ENCODE peak calls at places on chromosomes 6 and 20, in ten cellular contexts. V, I, X, F, K, C, H, P, A and D are unnamed samples.

GRCh38 chr6:159871241-159871640 is 19.5 kb upstream of the MAS1 start:
- DNase-seq in V (no peak), I (no peak), X (no peak), F (no peak), K (no peak), C (no peak), H (no peak), P (no peak), A (no peak), D (no peak)

GRCh38 chr6:134352786-134353480 is 35.0 kb upstream of the SGK1 start:
- DNase-seq in V (no peak), I (no peak), X (peak; percentile 91), F (peak; percentile 19), K (no peak), C (no peak), H (peak; percentile 26), P (peak; percentile 26), A (no peak), D (no peak)

GRCh38 chr6:158031191-158031444 is 49.5 kb downstream of the SYNJ2 start:
- DNase-seq in V (no peak), I (no peak), X (no peak), F (no peak), K (no peak), C (no peak), H (no peak), P (no peak), A (no peak), D (no peak)

GRCh38 chr20:49594143-49594928 is 26.4 kb upstream of the PTGIS start:
- DNase-seq in V (no peak), I (no peak), X (peak; percentile 59), F (peak; percentile 13), K (no peak), C (no peak), H (peak; percentile 73), P (peak; percentile 67), A (peak; percentile 40), D (peak; percentile 21)

GRCh38 chr20:50957276-50957675 is 1.1 kb downstream of the DPM1 start:
- DNase-seq in V (no peak), I (no peak), X (peak; percentile 36), F (peak; percentile 5), K (no peak), C (no peak), H (no peak), P (no peak), A (no peak), D (no peak)

GRCh38 chr6:11828185-11828897 is 49.7 kb upstream of the ADTRP start:
- DNase-seq in V (no peak), I (no peak), X (no peak), F (no peak), K (no peak), C (no peak), H (no peak), P (no peak), A (peak; percentile 93), D (peak; percentile 62)

GRCh38 chr20:50534567-50534966 is 24.4 kb downstream of the PTPN1 start:
- DNase-seq in V (no peak), I (no peak), X (peak; percentile 78), F (no peak), K (no peak), C (no peak), H (no peak), P (no peak), A (no peak), D (no peak)

GRCh38 chr6:22551280-22551679 is 18.1 kb upstream of the HDGFL1 start:
- DNase-seq in V (no peak), I (no peak), X (no peak), F (no peak), K (no peak), C (no peak), H (no peak), P (no peak), A (no peak), D (no peak)

GRCh38 chr6:117776441-117776840 is 101.2 kb downstream of the NUS1 start:
- DNase-seq in V (no peak), I (no peak), X (peak; percentile 6), F (no peak), K (no peak), C (no peak), H (no peak), P (no peak), A (no peak), D (no peak)

GRCh38 chr6:18308070-18308735 is 43.9 kb upstream of the DEK start:
- DNase-seq in V (no peak), I (no peak), X (peak; percentile 83), F (no peak), K (no peak), C (no peak), H (no peak), P (no peak), A (no peak), D (no peak)

GRCh38 chr6:2857580-2858337 is 16.1 kb upstream of the SERPINB1 start:
- DNase-seq in V (peak; percentile 36), I (peak; percentile 42), X (peak; percentile 86), F (peak; percentile 92), K (no peak), C (peak; percentile 59), H (peak; percentile 78), P (peak; percentile 79), A (peak; percentile 75), D (peak; percentile 81)

GRCh38 chr6:112477125-112477524 is 130.0 kb downstream of the RFPL4B start:
- DNase-seq in V (no peak), I (no peak), X (no peak), F (no peak), K (no peak), C (no peak), H (no peak), P (no peak), A (no peak), D (no peak)

GRCh38 chr6:27139753-27140522 is 107.6 kb upstream of the PRSS16 start:
- DNase-seq in V (no peak), I (no peak), X (peak; percentile 53), F (peak; percentile 43), K (no peak), C (no peak), H (no peak), P (no peak), A (peak; percentile 78), D (no peak)

GRCh38 chr20:47113362-47114118 is 218.9 kb downstream of the EYA2 start:
- DNase-seq in V (no peak), I (no peak), X (peak; percentile 30), F (no peak), K (no peak), C (no peak), H (no peak), P (no peak), A (no peak), D (no peak)

GRCh38 chr6:156881687-156882629 is 104.8 kb downstream of the ARID1B start:
- DNase-seq in V (no peak), I (no peak), X (no peak), F (no peak), K (no peak), C (no peak), H (no peak), P (no peak), A (no peak), D (no peak)

GRCh38 chr20:48425776-48426175 is 402.0 kb downstream of the PREX1 start:
- DNase-seq in V (no peak), I (no peak), X (no peak), F (no peak), K (no peak), C (no peak), H (no peak), P (no peak), A (no peak), D (no peak)

GRCh38 chr6:44665143-44665542 is 277.6 kb downstream of the CDC5L start:
- DNase-seq in V (no peak), I (no peak), X (no peak), F (no peak), K (no peak), C (no peak), H (no peak), P (no peak), A (no peak), D (no peak)

GRCh38 chr6:79420054-79420453 is 117.2 kb downstream of the LCA5 start:
- DNase-seq in V (no peak), I (no peak), X (no peak), F (peak; percentile 80), K (no peak), C (no peak), H (no peak), P (no peak), A (peak; percentile 33), D (no peak)

GRCh38 chr6:10847684-10848083 is 9.3 kb upstream of the MAK start:
- DNase-seq in V (no peak), I (no peak), X (peak; percentile 34), F (peak; percentile 25), K (no peak), C (no peak), H (no peak), P (no peak), A (no peak), D (no peak)

GRCh38 chr6:123439371-123439770 is 197.4 kb downstream of the TRDN start:
- DNase-seq in V (no peak), I (no peak), X (no peak), F (no peak), K (no peak), C (no peak), H (no peak), P (no peak), A (no peak), D (no peak)

GRCh38 chr6:6285679-6286078 is 34.8 kb downstream of the F13A1 start:
- DNase-seq in V (no peak), I (no peak), X (no peak), F (no peak), K (no peak), C (no peak), H (no peak), P (no peak), A (no peak), D (no peak)

GRCh38 chr6:15319677-15320076 is 73.8 kb downstream of the JARID2 start:
- DNase-seq in V (no peak), I (no peak), X (no peak), F (no peak), K (no peak), C (no peak), H (no peak), P (no peak), A (no peak), D (no peak)

GRCh38 chr6:162099685-162100084 is 627.9 kb downstream of the PRKN start:
- DNase-seq in V (no peak), I (no peak), X (peak; percentile 61), F (no peak), K (no peak), C (no peak), H (peak; percentile 25), P (peak; percentile 21), A (peak; percentile 3), D (no peak)